ENCODE peak calls at places on chromosome 10, in four cellular contexts. D is dorsolateral prefrontal cortex, M is osteoblast, Q is right lobe of liver. H is an unnamed sample.

GRCh38 chr10:88582411-88582805 is 710 bp downstream of the RNLS start:
- DNase-seq in D (no peak), M (peak; percentile 41), Q (no peak), H (no peak)

GRCh38 chr10:113122947-113123346 is 172.9 kb downstream of the TCF7L2 start:
- DNase-seq in D (no peak), M (no peak), Q (no peak), H (no peak)

GRCh38 chr10:69348824-69349541 is 67.7 kb downstream of the TACR2 start:
- DNase-seq in D (no peak), M (peak; percentile 94), Q (no peak), H (no peak)

GRCh38 chr10:129888784-129889616 is 75.1 kb downstream of the EBF3 start:
- DNase-seq in D (no peak), M (peak; percentile 96), Q (no peak), H (peak; percentile 45)

GRCh38 chr10:53222806-53223205 is 450.2 kb upstream of the MBL2 start:
- DNase-seq in D (no peak), M (no peak), Q (no peak), H (no peak)

GRCh38 chr10:3828404-3829192 is 43.6 kb upstream of the KLF6 start:
- DNase-seq in D (no peak), M (peak; percentile 85), Q (no peak), H (no peak)

GRCh38 chr10:70162892-70163201 is 7.5 kb downstream of the SAR1A start:
- DNase-seq in D (no peak), M (no peak), Q (no peak), H (no peak)

GRCh38 chr10:26211781-26212444 is 4.7 kb upstream of the GAD2 start:
- DNase-seq in D (no peak), M (peak; percentile 49), Q (no peak), H (no peak)

GRCh38 chr10:22427890-22428571 is 82.7 kb downstream of the SPAG6 start:
- DNase-seq in D (no peak), M (peak; percentile 81), Q (no peak), H (no peak)

GRCh38 chr10:73780966-73781365 is 882 bp upstream of the CHCHD1 start:
- DNase-seq in D (no peak), M (no peak), Q (no peak), H (no peak)

GRCh38 chr10:21754410-21755011 is 220.5 kb downstream of the MLLT10 start:
- DNase-seq in D (no peak), M (no peak), Q (no peak), H (no peak)

GRCh38 chr10:73248259-73248724 is 1.2 kb upstream of the DNAJC9 start:
- DNase-seq in D (no peak), M (no peak), Q (no peak), H (no peak)

GRCh38 chr10:127983701-127984100 is 76.8 kb downstream of the PTPRE start:
- DNase-seq in D (no peak), M (no peak), Q (no peak), H (no peak)
- H3K27ac ChIP-seq in D (no peak overlapping the region), M (no peak overlapping the region), Q (no peak overlapping the region), H (no peak overlapping the region)

GRCh38 chr10:62374862-62375710 is 917 bp downstream of the ZNF365 start:
- DNase-seq in D (no peak), M (peak; percentile 72), Q (no peak), H (peak; percentile 34)
- TF ChIP-seq CTCF in D (no peak), M (no peak), Q (no peak), H (no peak)

GRCh38 chr10:91076991-91077548 is 143.4 kb upstream of the PCGF5 start:
- DNase-seq in D (no peak), M (no peak), Q (no peak), H (no peak)
- H3K4me3 ChIP-seq in D (no peak overlapping the region), M (no peak overlapping the region), Q (no peak overlapping the region), H (no peak overlapping the region)

DNA sequence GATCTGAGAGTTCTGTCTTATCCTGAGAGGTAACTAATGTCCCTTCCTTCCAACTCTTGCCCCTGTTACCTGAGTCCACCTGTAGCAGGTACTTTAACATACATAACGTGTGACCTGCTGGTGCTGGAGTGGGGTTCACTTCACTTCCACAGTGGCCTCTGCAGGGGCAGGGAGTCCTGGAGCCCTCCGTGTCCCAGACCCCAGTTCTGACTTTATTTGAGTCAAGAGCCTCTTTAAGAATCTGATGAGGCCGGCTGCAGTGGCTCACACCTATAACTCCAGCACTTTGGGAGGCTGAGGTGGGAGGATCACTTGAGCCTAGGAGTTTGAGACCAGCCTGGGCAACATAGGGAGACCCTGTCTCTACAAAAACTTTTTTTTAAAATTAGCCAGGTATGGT is 117.0 kb upstream of the RET start:
- DNase-seq in D (no peak), M (no peak), Q (no peak), H (no peak)
- H3K27ac ChIP-seq in D (no peak overlapping the region), M (no peak overlapping the region), Q (no peak overlapping the region), H (no peak overlapping the region)

DNA sequence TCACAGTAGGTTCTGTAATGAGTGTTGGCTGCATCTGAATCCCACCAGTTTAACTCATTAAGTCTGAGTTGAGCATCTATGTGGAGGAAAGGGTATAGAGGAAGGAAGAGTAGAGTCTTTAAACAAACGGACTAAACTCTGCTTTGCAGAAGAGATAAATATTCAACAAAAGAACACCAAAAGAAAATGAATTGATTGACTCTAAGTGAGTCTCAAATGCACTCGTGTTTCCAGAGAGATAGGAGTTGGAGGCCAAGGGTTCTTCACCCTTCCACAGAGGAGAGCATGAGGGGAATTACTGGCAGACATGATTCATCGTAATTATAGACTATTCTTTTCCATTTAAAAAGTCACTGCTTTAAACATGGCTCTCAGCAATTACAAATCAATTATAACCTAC is 56.3 kb downstream of the PLPP4 start:
- DNase-seq in D (no peak), M (no peak), Q (no peak), H (no peak)
- TF ChIP-seq CTCF in D (no peak), M (no peak), Q (no peak), H (no peak)

DNA sequence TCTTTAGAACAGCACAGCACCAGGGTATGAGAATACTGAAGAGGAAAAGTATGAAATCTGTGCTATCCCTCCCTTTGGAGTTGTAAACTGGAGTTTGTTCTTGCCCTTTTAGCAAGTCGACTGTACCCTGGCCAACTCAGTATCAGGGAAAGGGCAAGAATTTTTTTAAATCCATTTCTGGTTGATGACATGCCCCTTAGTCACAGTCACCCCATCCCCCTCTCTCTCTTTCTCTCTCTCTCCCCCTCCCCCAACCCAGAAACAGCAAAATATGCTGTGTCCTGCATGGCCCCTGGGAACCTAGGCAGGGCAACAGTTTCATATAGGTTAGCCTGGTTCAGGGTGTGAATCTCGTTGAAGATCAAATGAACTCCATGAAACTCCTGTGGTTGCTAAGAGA is 177.7 kb upstream of the ADO start:
- DNase-seq in D (no peak), M (peak; percentile 81), Q (no peak), H (no peak)
- H3K4me3 ChIP-seq in D (no peak overlapping the region), M (no peak overlapping the region), Q (no peak overlapping the region), H (no peak overlapping the region)

GRCh38 chr10:45111509-45111908 is 110.8 kb downstream of the ZNF22 start:
- DNase-seq in D (no peak), M (no peak), Q (no peak), H (no peak)
- H3K27ac ChIP-seq in D (no peak overlapping the region), M (no peak overlapping the region), Q (no peak overlapping the region), H (no peak overlapping the region)

H was measured in pancreas.